ENCODE peak calls at places on chromosomes 7 and 10, in nine cellular contexts. One of them, this sample, is unnamed.

GRCh38 chr7:23184709-23185354 is 3.0 kb downstream of the NUP42 start:
- DNase-seq in hippocampal formation: peak; percentile 33
- DNase-seq in memory B cell: no peak
- DNase-seq in iris pigment epithelial cell: peak; percentile 48
- DNase-seq in left cardiac atrium: no peak
- DNase-seq in GM04504: peak; percentile 40
- DNase-seq in head of caudate nucleus: peak; percentile 18
- DNase-seq in nephron progenitor cell: no peak
- DNase-seq in M059J: peak; percentile 61
- DNase-seq in this sample: peak; percentile 74

GRCh38 chr10:29183304-29183918 is 105.5 kb upstream of the LYZL1 start:
- DNase-seq in hippocampal formation: no peak
- DNase-seq in memory B cell: no peak
- DNase-seq in iris pigment epithelial cell: no peak
- DNase-seq in left cardiac atrium: no peak
- DNase-seq in GM04504: no peak
- DNase-seq in head of caudate nucleus: peak; percentile 7
- DNase-seq in nephron progenitor cell: no peak
- DNase-seq in M059J: no peak
- DNase-seq in this sample: no peak

GRCh38 chr7:144842377-144842851 is 6.6 kb upstream of the TPK1 start:
- DNase-seq in hippocampal formation: peak; percentile 3
- DNase-seq in memory B cell: peak; percentile 38
- DNase-seq in iris pigment epithelial cell: peak; percentile 86
- DNase-seq in left cardiac atrium: peak; percentile 46
- DNase-seq in GM04504: no peak
- DNase-seq in head of caudate nucleus: no peak
- DNase-seq in nephron progenitor cell: no peak
- DNase-seq in M059J: peak; percentile 37
- DNase-seq in this sample: no peak

GRCh38 chr10:6239213-6239991 is 36.7 kb downstream of the PFKFB3 start:
- DNase-seq in hippocampal formation: no peak
- DNase-seq in memory B cell: no peak
- DNase-seq in iris pigment epithelial cell: peak; percentile 99
- DNase-seq in left cardiac atrium: no peak
- DNase-seq in GM04504: peak; percentile 99
- DNase-seq in head of caudate nucleus: peak; percentile 56
- DNase-seq in nephron progenitor cell: no peak
- DNase-seq in M059J: peak; percentile 98
- DNase-seq in this sample: peak; percentile 96

GRCh38 chr7:123961731-123962130 is 36.7 kb downstream of the SPAM1 start:
- DNase-seq in hippocampal formation: no peak
- DNase-seq in memory B cell: no peak
- DNase-seq in iris pigment epithelial cell: peak; percentile 5
- DNase-seq in left cardiac atrium: no peak
- DNase-seq in GM04504: no peak
- DNase-seq in head of caudate nucleus: peak; percentile 8
- DNase-seq in nephron progenitor cell: no peak
- DNase-seq in M059J: no peak
- DNase-seq in this sample: peak; percentile 68

GRCh38 chr7:15891151-15891842 is 204.8 kb upstream of the MEOX2 start:
- DNase-seq in hippocampal formation: no peak
- DNase-seq in memory B cell: no peak
- DNase-seq in iris pigment epithelial cell: peak; percentile 22
- DNase-seq in left cardiac atrium: no peak
- DNase-seq in GM04504: no peak
- DNase-seq in head of caudate nucleus: no peak
- DNase-seq in nephron progenitor cell: no peak
- DNase-seq in M059J: peak; percentile 69
- DNase-seq in this sample: peak; percentile 3

GRCh38 chr10:15331456-15331855 is 39.6 kb downstream of the FAM171A1 start:
- DNase-seq in hippocampal formation: no peak
- DNase-seq in memory B cell: no peak
- DNase-seq in iris pigment epithelial cell: no peak
- DNase-seq in left cardiac atrium: no peak
- DNase-seq in GM04504: no peak
- DNase-seq in head of caudate nucleus: no peak
- DNase-seq in nephron progenitor cell: no peak
- DNase-seq in M059J: no peak
- DNase-seq in this sample: no peak

GRCh38 chr10:59885430-59886134 is 20.8 kb downstream of the CCDC6 start:
- DNase-seq in hippocampal formation: no peak
- DNase-seq in memory B cell: peak; percentile 68
- DNase-seq in iris pigment epithelial cell: no peak
- DNase-seq in left cardiac atrium: no peak
- DNase-seq in GM04504: no peak
- DNase-seq in head of caudate nucleus: no peak
- DNase-seq in nephron progenitor cell: no peak
- DNase-seq in M059J: no peak
- DNase-seq in this sample: no peak

GRCh38 chr10:8048281-8049008 is 6.0 kb upstream of the GATA3 start:
- DNase-seq in hippocampal formation: no peak
- DNase-seq in memory B cell: no peak
- DNase-seq in iris pigment epithelial cell: no peak
- DNase-seq in left cardiac atrium: no peak
- DNase-seq in GM04504: no peak
- DNase-seq in head of caudate nucleus: no peak
- DNase-seq in nephron progenitor cell: no peak
- DNase-seq in M059J: no peak
- DNase-seq in this sample: no peak

GRCh38 chr10:79241990-79242619 is 105.2 kb upstream of the PPIF start:
- DNase-seq in hippocampal formation: peak; percentile 38
- DNase-seq in memory B cell: peak; percentile 33
- DNase-seq in iris pigment epithelial cell: peak; percentile 61
- DNase-seq in left cardiac atrium: peak; percentile 83
- DNase-seq in GM04504: no peak
- DNase-seq in head of caudate nucleus: no peak
- DNase-seq in nephron progenitor cell: peak; percentile 62
- DNase-seq in M059J: no peak
- DNase-seq in this sample: peak; percentile 60

GRCh38 chr7:75946207-75946855 is 31.4 kb downstream of the POR start:
- DNase-seq in hippocampal formation: no peak
- DNase-seq in memory B cell: no peak
- DNase-seq in iris pigment epithelial cell: no peak
- DNase-seq in left cardiac atrium: no peak
- DNase-seq in GM04504: no peak
- DNase-seq in head of caudate nucleus: no peak
- DNase-seq in nephron progenitor cell: no peak
- DNase-seq in M059J: no peak
- DNase-seq in this sample: no peak

GRCh38 chr10:4082851-4083250 is 297.8 kb upstream of the KLF6 start:
- DNase-seq in hippocampal formation: no peak
- DNase-seq in memory B cell: no peak
- DNase-seq in iris pigment epithelial cell: peak; percentile 60
- DNase-seq in left cardiac atrium: no peak
- DNase-seq in GM04504: no peak
- DNase-seq in head of caudate nucleus: no peak
- DNase-seq in nephron progenitor cell: no peak
- DNase-seq in M059J: no peak
- DNase-seq in this sample: no peak

GRCh38 chr7:158093156-158093796 is 494.3 kb downstream of the PTPRN2 start:
- DNase-seq in hippocampal formation: no peak
- DNase-seq in memory B cell: no peak
- DNase-seq in iris pigment epithelial cell: no peak
- DNase-seq in left cardiac atrium: no peak
- DNase-seq in GM04504: no peak
- DNase-seq in head of caudate nucleus: no peak
- DNase-seq in nephron progenitor cell: no peak
- DNase-seq in M059J: no peak
- DNase-seq in this sample: no peak

GRCh38 chr7:17946591-17946990 is 6.3 kb upstream of the SNX13 start:
- DNase-seq in hippocampal formation: no peak
- DNase-seq in memory B cell: no peak
- DNase-seq in iris pigment epithelial cell: no peak
- DNase-seq in left cardiac atrium: no peak
- DNase-seq in GM04504: no peak
- DNase-seq in head of caudate nucleus: no peak
- DNase-seq in nephron progenitor cell: no peak
- DNase-seq in M059J: no peak
- DNase-seq in this sample: no peak

GRCh38 chr10:58143944-58144343 is 123.8 kb downstream of the IPMK start:
- DNase-seq in hippocampal formation: no peak
- DNase-seq in memory B cell: no peak
- DNase-seq in iris pigment epithelial cell: peak; percentile 14
- DNase-seq in left cardiac atrium: no peak
- DNase-seq in GM04504: no peak
- DNase-seq in head of caudate nucleus: no peak
- DNase-seq in nephron progenitor cell: no peak
- DNase-seq in M059J: peak; percentile 9
- DNase-seq in this sample: no peak

GRCh38 chr10:13048762-13049161 is 47.2 kb upstream of the CCDC3 start:
- DNase-seq in hippocampal formation: no peak
- DNase-seq in memory B cell: no peak
- DNase-seq in iris pigment epithelial cell: no peak
- DNase-seq in left cardiac atrium: no peak
- DNase-seq in GM04504: no peak
- DNase-seq in head of caudate nucleus: no peak
- DNase-seq in nephron progenitor cell: no peak
- DNase-seq in M059J: no peak
- DNase-seq in this sample: no peak

GRCh38 chr7:91491868-91492267 is 227.6 kb downstream of the FZD1 start:
- DNase-seq in hippocampal formation: no peak
- DNase-seq in memory B cell: no peak
- DNase-seq in iris pigment epithelial cell: peak; percentile 29
- DNase-seq in left cardiac atrium: no peak
- DNase-seq in GM04504: no peak
- DNase-seq in head of caudate nucleus: no peak
- DNase-seq in nephron progenitor cell: no peak
- DNase-seq in M059J: no peak
- DNase-seq in this sample: no peak

GRCh38 chr10:93873427-93874115 is 20.2 kb upstream of the SLC35G1 start:
- DNase-seq in hippocampal formation: no peak
- DNase-seq in memory B cell: no peak
- DNase-seq in iris pigment epithelial cell: peak; percentile 82
- DNase-seq in left cardiac atrium: no peak
- DNase-seq in GM04504: no peak
- DNase-seq in head of caudate nucleus: no peak
- DNase-seq in nephron progenitor cell: no peak
- DNase-seq in M059J: peak; percentile 62
- DNase-seq in this sample: no peak

GRCh38 chr7:99357701-99358490 is 16.6 kb upstream of the ARPC1B start:
- DNase-seq in hippocampal formation: peak; percentile 29
- DNase-seq in memory B cell: no peak
- DNase-seq in iris pigment epithelial cell: no peak
- DNase-seq in left cardiac atrium: no peak
- DNase-seq in GM04504: no peak
- DNase-seq in head of caudate nucleus: no peak
- DNase-seq in nephron progenitor cell: no peak
- DNase-seq in M059J: no peak
- DNase-seq in this sample: no peak

GRCh38 chr7:79854621-79855020 is 280.0 kb upstream of the GNAI1 start:
- DNase-seq in hippocampal formation: no peak
- DNase-seq in memory B cell: no peak
- DNase-seq in iris pigment epithelial cell: peak; percentile 60
- DNase-seq in left cardiac atrium: no peak
- DNase-seq in GM04504: no peak
- DNase-seq in head of caudate nucleus: no peak
- DNase-seq in nephron progenitor cell: no peak
- DNase-seq in M059J: no peak
- DNase-seq in this sample: no peak

GRCh38 chr7:80827238-80827633 is 91.6 kb downstream of the SEMA3C start:
- DNase-seq in hippocampal formation: no peak
- DNase-seq in memory B cell: no peak
- DNase-seq in iris pigment epithelial cell: peak; percentile 52
- DNase-seq in left cardiac atrium: no peak
- DNase-seq in GM04504: no peak
- DNase-seq in head of caudate nucleus: no peak
- DNase-seq in nephron progenitor cell: no peak
- DNase-seq in M059J: peak; percentile 62
- DNase-seq in this sample: no peak

GRCh38 chr10:129382401-129382800 is 84.6 kb upstream of the MGMT start:
- DNase-seq in hippocampal formation: no peak
- DNase-seq in memory B cell: no peak
- DNase-seq in iris pigment epithelial cell: no peak
- DNase-seq in left cardiac atrium: no peak
- DNase-seq in GM04504: no peak
- DNase-seq in head of caudate nucleus: no peak
- DNase-seq in nephron progenitor cell: no peak
- DNase-seq in M059J: no peak
- DNase-seq in this sample: no peak

GRCh38 chr10:69374242-69374641 is 42.5 kb downstream of the TACR2 start:
- DNase-seq in hippocampal formation: no peak
- DNase-seq in memory B cell: no peak
- DNase-seq in iris pigment epithelial cell: no peak
- DNase-seq in left cardiac atrium: no peak
- DNase-seq in GM04504: no peak
- DNase-seq in head of caudate nucleus: no peak
- DNase-seq in nephron progenitor cell: no peak
- DNase-seq in M059J: no peak
- DNase-seq in this sample: no peak

GRCh38 chr10:20110435-20111119 is 294.3 kb downstream of the PLXDC2 start:
- DNase-seq in hippocampal formation: peak; percentile 24
- DNase-seq in memory B cell: no peak
- DNase-seq in iris pigment epithelial cell: no peak
- DNase-seq in left cardiac atrium: no peak
- DNase-seq in GM04504: no peak
- DNase-seq in head of caudate nucleus: peak; percentile 16
- DNase-seq in nephron progenitor cell: peak; percentile 45
- DNase-seq in M059J: no peak
- DNase-seq in this sample: no peak

GRCh38 chr7:47327306-47327697 is 254.6 kb downstream of the TNS3 start:
- DNase-seq in hippocampal formation: no peak
- DNase-seq in memory B cell: no peak
- DNase-seq in iris pigment epithelial cell: peak; percentile 34
- DNase-seq in left cardiac atrium: no peak
- DNase-seq in GM04504: no peak
- DNase-seq in head of caudate nucleus: no peak
- DNase-seq in nephron progenitor cell: no peak
- DNase-seq in M059J: no peak
- DNase-seq in this sample: no peak

GRCh38 chr10:33216661-33217427 is 117.6 kb downstream of the NRP1 start:
- DNase-seq in hippocampal formation: no peak
- DNase-seq in memory B cell: no peak
- DNase-seq in iris pigment epithelial cell: peak; percentile 72
- DNase-seq in left cardiac atrium: no peak
- DNase-seq in GM04504: no peak
- DNase-seq in head of caudate nucleus: no peak
- DNase-seq in nephron progenitor cell: no peak
- DNase-seq in M059J: peak; percentile 90
- DNase-seq in this sample: peak; percentile 74

GRCh38 chr10:108653466-108653865 is 1269.8 kb downstream of the XPNPEP1 start:
- DNase-seq in hippocampal formation: no peak
- DNase-seq in memory B cell: no peak
- DNase-seq in iris pigment epithelial cell: peak; percentile 0
- DNase-seq in left cardiac atrium: no peak
- DNase-seq in GM04504: peak; percentile 10
- DNase-seq in head of caudate nucleus: no peak
- DNase-seq in nephron progenitor cell: no peak
- DNase-seq in M059J: peak; percentile 75
- DNase-seq in this sample: no peak

GRCh38 chr10:60572511-60573194 is 183.0 kb upstream of the ANK3 start:
- DNase-seq in hippocampal formation: peak; percentile 42
- DNase-seq in memory B cell: no peak
- DNase-seq in iris pigment epithelial cell: peak; percentile 83
- DNase-seq in left cardiac atrium: peak; percentile 28
- DNase-seq in GM04504: peak; percentile 7
- DNase-seq in head of caudate nucleus: peak; percentile 67
- DNase-seq in nephron progenitor cell: peak; percentile 59
- DNase-seq in M059J: peak; percentile 37
- DNase-seq in this sample: peak; percentile 82

GRCh38 chr7:100584046-100584676 is 1.8 kb downstream of the LRCH4 start:
- DNase-seq in hippocampal formation: no peak
- DNase-seq in memory B cell: no peak
- DNase-seq in iris pigment epithelial cell: no peak
- DNase-seq in left cardiac atrium: no peak
- DNase-seq in GM04504: no peak
- DNase-seq in head of caudate nucleus: no peak
- DNase-seq in nephron progenitor cell: no peak
- DNase-seq in M059J: no peak
- DNase-seq in this sample: no peak

GRCh38 chr10:28241766-28242399 is 61.0 kb downstream of the MPP7 start:
- DNase-seq in hippocampal formation: no peak
- DNase-seq in memory B cell: peak; percentile 33
- DNase-seq in iris pigment epithelial cell: peak; percentile 54
- DNase-seq in left cardiac atrium: no peak
- DNase-seq in GM04504: no peak
- DNase-seq in head of caudate nucleus: no peak
- DNase-seq in nephron progenitor cell: peak; percentile 41
- DNase-seq in M059J: peak; percentile 49
- DNase-seq in this sample: peak; percentile 66

GRCh38 chr7:128406147-128406985 is 3.4 kb downstream of the IMPDH1 start:
- DNase-seq in hippocampal formation: no peak
- DNase-seq in memory B cell: no peak
- DNase-seq in iris pigment epithelial cell: no peak
- DNase-seq in left cardiac atrium: no peak
- DNase-seq in GM04504: no peak
- DNase-seq in head of caudate nucleus: no peak
- DNase-seq in nephron progenitor cell: no peak
- DNase-seq in M059J: no peak
- DNase-seq in this sample: no peak